ENCODE peak calls at places on chromosomes 3 and 15, in five cellular contexts. F is fibroblast of mammary gland, R is OCI-LY7, Z is BJ, S is right lobe of liver. Y is an unnamed sample.

GRCh38 chr3:37295925-37296324 is 121.5 kb upstream of the LRRFIP2 start:
- DNase-seq in F (peak), R (no peak), Z (no peak), S (no peak), Y (peak)

GRCh38 chr15:33154366-33155166 is 39.9 kb downstream of the FMN1 start:
- DNase-seq in F (peak), R (no peak), Z (peak), S (no peak), Y (peak)

GRCh38 chr3:195543642-195544536 is 764 bp upstream of the PPP1R2 start:
- DNase-seq in F (no peak), R (no peak), Z (no peak), S (peak), Y (no peak)

GRCh38 chr15:81955709-81956108 is 90.1 kb downstream of the MEX3B start:
- DNase-seq in F (no peak), R (no peak), Z (peak), S (no peak), Y (no peak)

GRCh38 chr15:91032919-91033803 is 10.8 kb upstream of the VPS33B start:
- DNase-seq in F (no peak), R (peak), Z (no peak), S (peak), Y (peak)

GRCh38 chr15:43143203-43143941 is 10.0 kb downstream of the TMEM62 start:
- DNase-seq in F (peak), R (no peak), Z (no peak), S (no peak), Y (no peak)

GRCh38 chr15:30794388-30794787 is 109.3 kb upstream of the FAN1 start:
- DNase-seq in F (no peak), R (no peak), Z (no peak), S (no peak), Y (no peak)

GRCh38 chr3:17023006-17023664 is 138.4 kb downstream of the PLCL2 start:
- DNase-seq in F (peak), R (no peak), Z (no peak), S (no peak), Y (peak)

GRCh38 chr3:71039332-71039731 is 544.2 kb downstream of the FOXP1 start:
- DNase-seq in F (no peak), R (no peak), Z (no peak), S (no peak), Y (no peak)

GRCh38 chr3:172106989-172107388 is 67.6 kb downstream of the FNDC3B start:
- DNase-seq in F (no peak), R (peak), Z (no peak), S (no peak), Y (no peak)

GRCh38 chr3:54968546-54969172 is 40.8 kb upstream of the LRTM1 start:
- DNase-seq in F (peak), R (no peak), Z (no peak), S (no peak), Y (peak)

GRCh38 chr3:8233938-8234337 is 267.7 kb upstream of the LMCD1 start:
- DNase-seq in F (no peak), R (no peak), Z (no peak), S (no peak), Y (no peak)

GRCh38 chr15:75238150-75238549 is 20.0 kb upstream of the GOLGA6C start:
- DNase-seq in F (no peak), R (no peak), Z (no peak), S (no peak), Y (no peak)

GRCh38 chr15:58066042-58066867 is 744 bp upstream of the ALDH1A2 start:
- DNase-seq in F (peak), R (peak), Z (no peak), S (peak), Y (peak)

DNA sequence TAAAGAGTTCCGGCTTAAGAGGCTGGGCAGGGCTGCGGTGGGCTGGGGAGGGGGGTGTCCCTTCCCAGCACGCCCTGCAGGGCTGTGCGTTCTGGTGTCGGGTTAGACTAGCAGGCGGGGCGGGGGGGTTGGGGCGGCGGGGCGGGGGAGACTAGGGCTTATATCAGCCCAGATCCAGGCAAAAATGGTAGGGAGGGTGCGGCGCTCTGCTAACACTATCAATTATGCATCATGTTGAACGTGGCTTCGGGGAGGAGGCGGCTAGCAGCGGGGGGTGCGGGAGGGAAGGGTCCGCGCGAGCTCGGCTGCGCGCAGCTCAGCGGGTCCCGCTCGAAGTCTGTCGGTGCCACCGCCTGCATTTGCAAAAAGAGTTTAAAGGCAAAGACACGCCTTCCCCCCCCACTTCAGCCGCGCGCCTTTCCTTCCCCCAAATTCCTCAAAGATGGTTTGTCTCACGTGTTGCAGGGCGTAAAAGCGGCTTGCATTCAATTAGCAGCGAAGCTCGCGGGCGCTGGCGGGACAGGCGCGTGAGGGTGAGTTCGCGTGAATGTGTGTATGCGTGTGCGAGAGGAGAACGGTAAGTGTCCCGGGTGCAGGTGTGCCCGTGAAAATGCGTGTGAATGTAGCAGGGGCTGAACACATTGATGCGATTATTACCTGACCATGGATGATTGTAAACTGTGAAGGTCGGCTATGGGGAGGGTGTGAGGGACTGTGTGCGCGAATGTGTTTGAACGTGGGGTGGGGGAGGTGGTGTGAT is at the start of gene ISLR2:
- DNase-seq in F (no peak), R (no peak), Z (no peak), S (no peak), Y (no peak)
- H3K4me3 ChIP-seq in F (no peak), R (no peak), Z (no peak), S (no peak), Y (no peak)

GRCh38 chr3:79491029-79491634 is 276.7 kb downstream of the ROBO1 start:
- DNase-seq in F (peak), R (no peak), Z (no peak), S (no peak), Y (no peak)

GRCh38 chr3:79488407-79488806 is 279.4 kb downstream of the ROBO1 start:
- DNase-seq in F (no peak), R (no peak), Z (no peak), S (no peak), Y (no peak)

DNA sequence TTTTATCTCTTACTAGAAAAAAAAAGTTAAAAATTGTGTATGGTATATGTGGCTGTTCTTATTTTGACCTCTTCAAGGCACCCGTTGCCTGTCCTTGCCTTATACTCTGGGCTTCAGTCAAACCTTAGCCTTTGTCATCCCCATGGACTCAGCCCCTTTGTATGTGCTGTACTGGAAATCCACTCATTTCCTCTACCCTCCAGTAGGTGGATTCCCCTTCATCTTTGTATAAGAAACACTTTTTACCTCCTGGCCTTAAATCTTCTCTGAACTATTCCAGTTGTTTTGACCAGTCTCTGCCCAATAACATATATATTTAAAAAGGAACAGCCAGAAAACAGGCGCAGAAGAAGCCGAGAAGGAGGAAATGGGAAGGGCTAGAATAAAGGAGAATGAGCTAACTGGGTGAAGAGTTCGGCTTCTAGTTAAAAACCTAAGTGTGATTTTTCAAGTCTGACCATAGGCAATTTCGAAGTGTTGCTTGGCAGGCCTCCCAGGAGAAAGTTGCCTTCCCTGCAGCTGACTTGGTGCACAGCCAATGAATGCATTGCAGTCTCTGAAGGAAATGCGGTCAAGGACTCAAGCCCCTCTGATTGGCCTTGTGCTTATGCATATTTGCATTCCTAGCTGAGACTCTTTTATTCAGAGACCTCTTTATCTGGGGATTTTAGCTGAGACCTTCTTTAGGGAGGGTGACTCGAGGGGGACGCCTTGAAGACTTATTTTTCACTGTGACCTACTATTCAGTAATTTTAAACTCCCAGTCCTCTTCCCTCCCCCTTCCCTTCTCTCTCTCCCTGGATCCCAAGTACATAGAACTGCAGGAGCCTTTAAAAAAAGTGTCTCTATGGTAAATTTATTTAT is 277.4 kb downstream of the ROBO1 start:
- DNase-seq in F (peak), R (no peak), Z (no peak), S (no peak), Y (peak)
- TF ChIP-seq CTCF in F (peak), R (no peak), Z (no peak), S (no peak), Y (peak)

DNA sequence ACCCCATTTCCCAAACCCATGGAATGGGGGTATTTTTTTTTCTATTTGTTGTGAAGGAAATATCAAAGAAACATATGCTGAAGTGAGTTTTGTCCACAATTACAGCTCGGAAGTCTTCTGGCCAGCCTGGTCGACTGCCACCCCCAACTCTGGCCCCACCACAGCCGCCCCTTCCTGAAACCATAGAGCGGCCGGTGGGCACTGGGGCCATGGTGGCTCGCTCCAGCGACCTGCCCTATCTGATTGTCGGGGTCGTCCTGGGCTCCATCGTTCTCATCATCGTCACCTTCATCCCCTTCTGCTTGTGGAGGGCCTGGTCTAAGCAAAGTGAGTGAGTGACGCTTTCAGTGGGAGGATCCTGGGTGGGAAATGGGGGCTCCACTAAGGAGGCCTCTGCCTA is 71.9 kb downstream of the BOC start:
- DNase-seq in F (no peak), R (no peak), Z (no peak), S (no peak), Y (no peak)
- H3K4me3 ChIP-seq in F (no peak), R (no peak), Z (no peak), S (no peak), Y (no peak)

DNA sequence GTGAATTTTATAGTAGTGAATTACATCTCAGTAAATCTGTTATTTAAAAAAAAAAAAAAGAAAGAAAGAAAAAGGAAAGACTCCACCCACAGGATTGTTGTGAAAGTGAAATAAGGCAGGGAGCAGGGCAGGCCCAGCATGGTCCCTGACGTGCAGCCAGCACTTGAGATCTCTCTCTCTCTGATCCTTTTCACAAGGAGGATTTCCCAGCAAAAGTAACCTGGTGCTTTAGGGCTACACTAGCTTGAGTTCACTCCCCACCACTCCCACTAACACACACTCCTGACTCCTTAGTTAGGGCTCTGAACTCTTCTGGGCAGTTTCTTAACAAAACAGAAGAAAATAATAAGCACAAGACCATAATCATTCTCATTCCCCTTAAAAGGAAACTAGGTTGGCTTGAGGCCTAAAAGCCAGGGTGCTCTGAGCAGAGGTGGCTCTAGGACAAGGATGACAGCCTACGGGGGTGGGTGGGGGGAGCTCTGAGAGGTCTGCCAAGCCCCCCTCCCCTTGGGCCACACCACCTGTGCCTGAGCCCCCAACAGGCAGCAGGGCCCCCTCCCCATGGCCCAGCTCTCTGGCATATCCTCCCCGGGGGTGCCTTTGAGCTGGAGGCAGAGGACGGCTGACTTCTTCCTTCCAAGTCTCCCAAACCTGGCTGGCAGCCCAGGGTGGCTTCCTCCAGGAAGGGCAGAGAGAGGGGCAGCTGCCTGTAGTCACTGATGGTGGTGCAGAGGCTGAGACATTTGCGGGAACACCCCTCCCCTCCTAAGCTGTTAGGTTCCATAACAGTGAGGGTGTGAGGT is 831 bp downstream of the TMEM40 start:
- DNase-seq in F (peak), R (no peak), Z (peak), S (no peak), Y (peak)
- TF ChIP-seq CTCF in F (no peak), R (no peak), Z (no peak), S (no peak), Y (no peak)